ENCODE peak calls at places on chromosome 21, in nine cellular contexts. P is testis; Y is CD8-positive, alpha-beta T cell; L is sigmoid colon; K is uterus; F is dorsolateral prefrontal cortex; Q is pancreas; I is brain microvascular endothelial cell; A is heart right ventricle. T is an unnamed sample.

GRCh38 chr21:31298618-31299269 is 45.3 kb downstream of the TIAM1 start:
- DNase-seq in P (no peak), Y (no peak), L (no peak), K (no peak), F (no peak), Q (no peak), I (no peak), A (no peak), T (no peak)

GRCh38 chr21:32702702-32703101 is 25.1 kb downstream of the SYNJ1 start:
- DNase-seq in P (no peak), Y (no peak), L (no peak), K (no peak), F (no peak), Q (no peak), I (peak), A (no peak), T (no peak)

GRCh38 chr21:29121759-29122158 is 8.7 kb upstream of the MAP3K7CL start:
- DNase-seq in P (no peak), Y (no peak), L (no peak), K (no peak), F (no peak), Q (no peak), I (no peak), A (no peak), T (no peak)

GRCh38 chr21:26570203-26570602 is 2.9 kb downstream of the CYYR1 start:
- DNase-seq in P (no peak), Y (no peak), L (no peak), K (no peak), F (no peak), Q (no peak), I (no peak), A (no peak), T (no peak)

GRCh38 chr21:26881504-26882228 is 36.5 kb upstream of the ADAMTS1 start:
- DNase-seq in P (no peak), Y (no peak), L (no peak), K (no peak), F (no peak), Q (no peak), I (no peak), A (no peak), T (no peak)

GRCh38 chr21:25700741-25701140 is 34.0 kb downstream of the ATP5PF start:
- DNase-seq in P (no peak), Y (no peak), L (no peak), K (no peak), F (no peak), Q (no peak), I (no peak), A (no peak), T (no peak)

GRCh38 chr21:36068748-36069398 is 951 bp upstream of the CBR1 start:
- DNase-seq in P (no peak), Y (no peak), L (no peak), K (no peak), F (no peak), Q (no peak), I (no peak), A (no peak), T (no peak)

GRCh38 chr21:15967661-15968060 is 237.9 kb downstream of the USP25 start:
- DNase-seq in P (no peak), Y (no peak), L (no peak), K (no peak), F (no peak), Q (no peak), I (peak), A (no peak), T (no peak)

GRCh38 chr21:29002442-29003144 is 9.9 kb upstream of the LTN1 start:
- DNase-seq in P (peak), Y (peak), L (peak), K (peak), F (peak), Q (peak), I (peak), A (peak), T (peak)

GRCh38 chr21:41784456-41785102 is 17.7 kb upstream of the RIPK4 start:
- DNase-seq in P (no peak), Y (no peak), L (no peak), K (no peak), F (no peak), Q (no peak), I (no peak), A (no peak), T (no peak)

GRCh38 chr21:36701912-36702621 is 3.2 kb downstream of the SIM2 start:
- DNase-seq in P (no peak), Y (peak), L (no peak), K (no peak), F (no peak), Q (no peak), I (no peak), A (no peak), T (no peak)

GRCh38 chr21:36297555-36297937 is 22.5 kb upstream of the MORC3 start:
- DNase-seq in P (no peak), Y (no peak), L (no peak), K (no peak), F (no peak), Q (no peak), I (no peak), A (no peak), T (no peak)

GRCh38 chr21:22743085-22743484 is 1744.9 kb downstream of the NCAM2 start:
- DNase-seq in P (no peak), Y (no peak), L (no peak), K (no peak), F (no peak), Q (no peak), I (no peak), A (no peak), T (no peak)

GRCh38 chr21:17269760-17270159 is 243.1 kb upstream of the CXADR start:
- DNase-seq in P (no peak), Y (no peak), L (no peak), K (no peak), F (no peak), Q (no peak), I (no peak), A (no peak), T (no peak)

GRCh38 chr21:42456457-42456856 is 39.6 kb downstream of the RSPH1 start:
- DNase-seq in P (no peak), Y (no peak), L (no peak), K (no peak), F (no peak), Q (no peak), I (peak), A (no peak), T (no peak)

GRCh38 chr21:29508311-29508710 is 209.6 kb downstream of the BACH1 start:
- DNase-seq in P (no peak), Y (no peak), L (no peak), K (no peak), F (no peak), Q (no peak), I (no peak), A (no peak), T (no peak)

GRCh38 chr21:20997633-20998455 is at the start of gene NCAM2:
- DNase-seq in P (peak), Y (peak), L (peak), K (peak), F (peak), Q (peak), I (peak), A (peak), T (peak)

GRCh38 chr21:42311816-42312625 is 3.2 kb downstream of the TFF3 start:
- DNase-seq in P (peak), Y (no peak), L (no peak), K (no peak), F (no peak), Q (peak), I (no peak), A (no peak), T (no peak)

GRCh38 chr21:28979092-28979491 is 13.6 kb downstream of the LTN1 start:
- DNase-seq in P (no peak), Y (no peak), L (no peak), K (no peak), F (no peak), Q (no peak), I (no peak), A (no peak), T (no peak)

GRCh38 chr21:44420416-44421205 is 34.7 kb upstream of the LRRC3 start:
- DNase-seq in P (no peak), Y (no peak), L (peak), K (no peak), F (no peak), Q (peak), I (no peak), A (no peak), T (no peak)

GRCh38 chr21:42580076-42580792 is 66.6 kb downstream of the SLC37A1 start:
- DNase-seq in P (no peak), Y (no peak), L (peak), K (peak), F (no peak), Q (no peak), I (no peak), A (no peak), T (no peak)

GRCh38 chr21:32858628-32859027 is 87.1 kb upstream of the PAXBP1 start:
- DNase-seq in P (no peak), Y (no peak), L (no peak), K (no peak), F (no peak), Q (no peak), I (no peak), A (no peak), T (no peak)

GRCh38 chr21:14119038-14119437 is 91.7 kb downstream of the LIPI start:
- DNase-seq in P (no peak), Y (no peak), L (no peak), K (no peak), F (no peak), Q (no peak), I (no peak), A (no peak), T (no peak)

GRCh38 chr21:15247613-15248012 is 182.8 kb upstream of the NRIP1 start:
- DNase-seq in P (no peak), Y (no peak), L (no peak), K (no peak), F (no peak), Q (no peak), I (no peak), A (no peak), T (no peak)

GRCh38 chr21:41926068-41926806 is 27.6 kb downstream of the C2CD2 start:
- DNase-seq in P (no peak), Y (peak), L (peak), K (no peak), F (no peak), Q (peak), I (peak), A (no peak), T (no peak)

GRCh38 chr21:41751621-41752020 is 15.2 kb downstream of the RIPK4 start:
- DNase-seq in P (no peak), Y (no peak), L (no peak), K (no peak), F (no peak), Q (no peak), I (no peak), A (no peak), T (no peak)

GRCh38 chr21:26918318-26919065 is 48.4 kb downstream of the ADAMTS5 start:
- DNase-seq in P (no peak), Y (no peak), L (no peak), K (no peak), F (no peak), Q (no peak), I (peak), A (no peak), T (no peak)

GRCh38 chr21:32253215-32253641 is 25.6 kb downstream of the MIS18A start:
- DNase-seq in P (no peak), Y (no peak), L (peak), K (peak), F (no peak), Q (no peak), I (no peak), A (peak), T (peak)

GRCh38 chr21:43716376-43717165 is 2.4 kb upstream of the PDXK start:
- DNase-seq in P (no peak), Y (no peak), L (no peak), K (no peak), F (no peak), Q (no peak), I (no peak), A (no peak), T (no peak)

GRCh38 chr21:32559004-32559610 is 26.2 kb downstream of the TCP10L start:
- DNase-seq in P (no peak), Y (no peak), L (no peak), K (no peak), F (no peak), Q (no peak), I (no peak), A (no peak), T (no peak)

GRCh38 chr21:26447932-26448331 is 125.2 kb downstream of the CYYR1 start:
- DNase-seq in P (no peak), Y (no peak), L (no peak), K (no peak), F (no peak), Q (no peak), I (no peak), A (no peak), T (no peak)

GRCh38 chr21:44800103-44800502 is 1.5 kb downstream of the UBE2G2 start:
- DNase-seq in P (no peak), Y (no peak), L (no peak), K (no peak), F (no peak), Q (no peak), I (no peak), A (no peak), T (no peak)

GRCh38 chr21:41861987-41862386 is 17.2 kb downstream of the PRDM15 start:
- DNase-seq in P (no peak), Y (no peak), L (no peak), K (no peak), F (no peak), Q (no peak), I (no peak), A (no peak), T (no peak)

GRCh38 chr21:15061747-15062146 is 3.1 kb downstream of the NRIP1 start:
- DNase-seq in P (no peak), Y (no peak), L (no peak), K (no peak), F (no peak), Q (no peak), I (no peak), A (no peak), T (no peak)

GRCh38 chr21:39849014-39849655 is 18.1 kb upstream of the PCP4 start:
- DNase-seq in P (no peak), Y (no peak), L (no peak), K (no peak), F (no peak), Q (no peak), I (no peak), A (no peak), T (no peak)

GRCh38 chr21:34133802-34134201 is 60.4 kb downstream of the MRPS6 start:
- DNase-seq in P (no peak), Y (no peak), L (no peak), K (no peak), F (no peak), Q (no peak), I (no peak), A (no peak), T (no peak)
- TF ChIP-seq CTCF in P (peak), Y (no peak), L (no peak), K (no peak), F (peak), Q (no peak), I (peak), A (no peak), T (no peak)

GRCh38 chr21:34810786-34811185 is 142.0 kb downstream of the CLIC6 start:
- DNase-seq in P (no peak), Y (no peak), L (no peak), K (no peak), F (no peak), Q (no peak), I (no peak), A (no peak), T (no peak)

GRCh38 chr21:34813266-34813886 is 144.6 kb downstream of the CLIC6 start:
- DNase-seq in P (no peak), Y (no peak), L (no peak), K (no peak), F (no peak), Q (no peak), I (peak), A (no peak), T (no peak)

GRCh38 chr21:34814529-34814951 is 145.7 kb downstream of the CLIC6 start:
- DNase-seq in P (no peak), Y (no peak), L (no peak), K (no peak), F (no peak), Q (no peak), I (no peak), A (no peak), T (no peak)

GRCh38 chr21:34811368-34811767 is 142.6 kb downstream of the CLIC6 start:
- DNase-seq in P (no peak), Y (no peak), L (no peak), K (no peak), F (no peak), Q (no peak), I (no peak), A (no peak), T (no peak)

GRCh38 chr21:34812510-34813265 is 143.9 kb downstream of the CLIC6 start:
- DNase-seq in P (no peak), Y (no peak), L (no peak), K (no peak), F (no peak), Q (no peak), I (peak), A (no peak), T (no peak)
- H3K27ac ChIP-seq in P (no peak), Y (no peak), L (no peak), K (no peak), F (no peak), Q (no peak), I (peak), A (no peak), T (no peak)

DNA sequence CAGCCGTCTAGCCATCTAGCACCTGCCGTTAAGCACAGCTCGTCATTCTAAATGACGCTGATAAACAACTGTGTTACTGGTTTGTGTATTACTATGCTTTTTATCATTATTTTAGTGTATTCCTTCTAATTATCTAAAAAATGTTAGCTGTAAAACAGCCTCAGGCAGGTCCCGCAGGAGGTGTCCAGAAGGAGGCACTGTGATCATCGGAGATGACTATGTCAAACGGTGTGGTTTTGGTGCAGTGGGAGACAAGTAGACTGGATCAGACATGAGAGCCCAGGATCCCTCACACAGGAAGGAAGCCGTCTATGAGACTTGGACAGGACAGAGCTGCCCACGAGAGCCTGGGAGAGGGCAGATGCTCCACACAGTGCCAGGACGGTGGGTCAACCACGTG is 55.3 kb upstream of the COL6A1 start:
- DNase-seq in P (no peak), Y (no peak), L (no peak), K (no peak), F (no peak), Q (no peak), I (no peak), A (no peak), T (no peak)
- TF ChIP-seq CTCF in P (no peak), Y (no peak), L (no peak), K (no peak), F (no peak), Q (no peak), I (peak), A (no peak), T (no peak)

DNA sequence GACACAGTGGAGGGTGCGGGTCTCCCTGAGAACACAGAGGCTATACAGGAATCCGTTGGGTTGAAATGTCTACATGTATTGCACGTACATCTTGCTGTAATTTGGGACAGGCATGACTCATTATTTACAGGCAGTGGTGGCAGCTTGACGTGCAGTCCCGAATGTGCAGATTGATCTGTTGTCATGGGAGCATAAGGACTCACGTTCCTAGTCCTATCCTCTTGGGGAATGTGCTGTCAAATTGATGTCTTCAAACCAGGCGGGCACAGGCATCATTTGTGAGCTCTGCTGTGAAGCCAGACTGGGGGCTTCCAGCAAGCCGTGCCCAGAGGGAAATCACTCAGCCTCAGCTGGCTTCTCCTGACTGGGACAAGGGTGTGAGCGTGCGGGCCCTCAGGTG is 40.5 kb downstream of the S100B start:
- DNase-seq in P (no peak), Y (no peak), L (no peak), K (no peak), F (no peak), Q (no peak), I (no peak), A (no peak), T (no peak)
- H3K27ac ChIP-seq in P (no peak), Y (no peak), L (no peak), K (no peak), F (no peak), Q (no peak), I (no peak), A (no peak), T (no peak)

T was measured in right atrium auricular region.